ENCODE peak calls at places on chromosomes 6 and 20, in four cellular contexts. One of them, this sample, is unnamed.

GRCh38 chr20:56781108-56781739 is 152.1 kb downstream of the TFAP2C start:
- DNase-seq in neuronal stem cell: no peak
- DNase-seq in IMR-90: no peak
- DNase-seq in trophoblast cell: no peak
- DNase-seq in this sample: no peak

GRCh38 chr20:14711681-14712080 is 374.3 kb upstream of the FLRT3 start:
- DNase-seq in neuronal stem cell: no peak
- DNase-seq in IMR-90: no peak
- DNase-seq in trophoblast cell: no peak
- DNase-seq in this sample: no peak

GRCh38 chr6:148842631-148843030 is 95.8 kb downstream of the UST start:
- DNase-seq in neuronal stem cell: no peak
- DNase-seq in trophoblast cell: no peak
- DNase-seq in IMR-90: no peak
- DNase-seq in this sample: no peak

GRCh38 chr6:36929152-36929551 is 25.4 kb upstream of the PI16 start:
- DNase-seq in trophoblast cell: no peak
- DNase-seq in neuronal stem cell: no peak
- DNase-seq in IMR-90: no peak
- DNase-seq in this sample: no peak

GRCh38 chr6:144413418-144413817 is 128.3 kb downstream of the UTRN start:
- DNase-seq in trophoblast cell: no peak
- DNase-seq in neuronal stem cell: no peak
- DNase-seq in IMR-90: peak; percentile 34
- DNase-seq in this sample: no peak

GRCh38 chr6:153673214-153673613 is 365.8 kb upstream of the OPRM1 start:
- DNase-seq in neuronal stem cell: no peak
- DNase-seq in trophoblast cell: no peak
- DNase-seq in IMR-90: no peak
- DNase-seq in this sample: no peak

GRCh38 chr6:48176909-48177308 is 65.9 kb upstream of the PTCHD4 start:
- DNase-seq in neuronal stem cell: no peak
- DNase-seq in IMR-90: no peak
- DNase-seq in trophoblast cell: no peak
- DNase-seq in this sample: no peak

GRCh38 chr20:16661738-16662137 is 68.1 kb upstream of the SNRPB2 start:
- DNase-seq in trophoblast cell: no peak
- DNase-seq in IMR-90: no peak
- DNase-seq in neuronal stem cell: no peak
- DNase-seq in this sample: no peak

GRCh38 chr6:7324520-7324919 is 11.5 kb upstream of the SSR1 start:
- DNase-seq in IMR-90: no peak
- DNase-seq in trophoblast cell: no peak
- DNase-seq in neuronal stem cell: no peak
- DNase-seq in this sample: no peak

GRCh38 chr6:13733178-13733851 is 21.7 kb upstream of the RANBP9 start:
- DNase-seq in neuronal stem cell: no peak
- DNase-seq in trophoblast cell: peak; percentile 30
- DNase-seq in IMR-90: peak; percentile 93
- DNase-seq in this sample: no peak

GRCh38 chr20:32891926-32892660 is 33.4 kb downstream of the EFCAB8 start:
- DNase-seq in neuronal stem cell: no peak
- DNase-seq in IMR-90: no peak
- DNase-seq in trophoblast cell: no peak
- DNase-seq in this sample: no peak

GRCh38 chr20:38896009-38896594 is 30.1 kb upstream of the FAM83D start:
- DNase-seq in neuronal stem cell: no peak
- DNase-seq in trophoblast cell: no peak
- DNase-seq in IMR-90: no peak
- DNase-seq in this sample: no peak

GRCh38 chr6:7107578-7108195 is at the start of gene RREB1:
- DNase-seq in trophoblast cell: peak; percentile 36
- DNase-seq in IMR-90: peak; percentile 54
- DNase-seq in neuronal stem cell: peak; percentile 58
- DNase-seq in this sample: peak; percentile 70

GRCh38 chr6:126077810-126078791 is 91.8 kb downstream of the TRMT11 start:
- DNase-seq in neuronal stem cell: no peak
- DNase-seq in IMR-90: peak; percentile 51
- DNase-seq in trophoblast cell: no peak
- DNase-seq in this sample: no peak

GRCh38 chr6:35449287-35449881 is 2.8 kb upstream of the FANCE start:
- DNase-seq in trophoblast cell: no peak
- DNase-seq in IMR-90: peak; percentile 72
- DNase-seq in neuronal stem cell: peak; percentile 47
- DNase-seq in this sample: no peak

DNA sequence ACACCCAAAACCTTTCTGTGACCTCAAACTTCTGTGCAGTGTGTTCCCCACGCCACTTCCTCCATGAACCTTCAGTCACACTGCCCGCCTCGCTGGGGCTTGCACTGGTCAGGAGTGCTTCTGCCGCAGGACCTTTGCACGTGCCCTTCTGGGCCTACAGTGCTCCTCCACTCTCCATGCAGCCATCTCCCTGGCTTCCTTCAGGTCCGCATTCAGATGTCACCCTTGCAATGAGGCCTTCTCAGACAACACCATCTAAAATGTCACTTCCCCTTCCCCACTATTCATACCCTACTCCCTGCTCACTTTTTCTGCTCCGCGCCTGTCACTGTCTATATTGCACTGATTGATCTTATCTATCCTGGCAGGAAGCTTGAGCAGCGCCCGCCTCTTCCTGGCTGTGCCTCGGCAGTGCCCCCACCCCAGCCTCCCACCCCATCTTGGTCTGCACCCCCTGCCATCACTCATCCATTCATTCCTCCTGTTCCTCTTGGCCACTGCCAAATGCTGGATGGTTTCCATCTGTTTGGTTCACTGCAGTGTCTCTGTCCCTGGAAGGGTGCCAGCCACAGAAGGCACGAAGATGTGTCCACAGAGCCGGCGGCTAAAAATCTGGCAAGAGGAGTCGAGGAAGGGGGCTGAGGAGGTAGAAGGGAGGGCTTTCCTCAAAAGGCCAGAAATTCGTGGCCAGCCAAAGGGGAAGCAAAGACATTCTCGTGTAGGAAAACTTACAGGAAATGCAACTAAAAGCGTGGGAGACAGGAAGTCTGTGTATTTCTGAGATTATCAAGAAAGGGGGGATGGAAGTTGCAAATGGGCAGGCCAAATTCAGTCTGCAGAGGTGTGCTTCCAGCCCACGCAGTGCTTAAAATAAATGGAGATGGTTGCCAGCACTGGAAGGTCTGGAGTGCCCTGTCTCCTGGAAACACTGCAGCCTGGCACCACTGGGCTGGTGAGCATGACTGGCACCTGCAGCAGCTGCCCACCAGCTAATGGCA is 27.5 kb downstream of the SYNJ2 start:
- DNase-seq in trophoblast cell: no peak
- DNase-seq in IMR-90: peak; percentile 75
- DNase-seq in neuronal stem cell: no peak
- DNase-seq in this sample: no peak
- H2AK5ac ChIP-seq in trophoblast cell: peak overlapping the region; percentile 16
- H2AK5ac ChIP-seq in IMR-90: peak overlapping the region; percentile 91
- H2AK5ac ChIP-seq in neuronal stem cell: no peak overlapping the region
- H2AK5ac ChIP-seq in this sample: no peak overlapping the region

GRCh38 chr20:48285656-48286055 is 500.4 kb upstream of the SULF2 start:
- DNase-seq in trophoblast cell: no peak
- DNase-seq in IMR-90: no peak
- DNase-seq in neuronal stem cell: no peak
- DNase-seq in this sample: no peak

GRCh38 chr20:48288930-48289507 is 503.7 kb upstream of the SULF2 start:
- DNase-seq in neuronal stem cell: no peak
- DNase-seq in IMR-90: no peak
- DNase-seq in trophoblast cell: no peak
- DNase-seq in this sample: no peak

GRCh38 chr20:48284837-48285236 is 499.6 kb upstream of the SULF2 start:
- DNase-seq in trophoblast cell: peak; percentile 63
- DNase-seq in IMR-90: peak; percentile 75
- DNase-seq in neuronal stem cell: no peak
- DNase-seq in this sample: no peak

GRCh38 chr20:48286571-48287551 is 501.6 kb upstream of the SULF2 start:
- DNase-seq in neuronal stem cell: no peak
- DNase-seq in trophoblast cell: no peak
- DNase-seq in IMR-90: no peak
- DNase-seq in this sample: no peak

DNA sequence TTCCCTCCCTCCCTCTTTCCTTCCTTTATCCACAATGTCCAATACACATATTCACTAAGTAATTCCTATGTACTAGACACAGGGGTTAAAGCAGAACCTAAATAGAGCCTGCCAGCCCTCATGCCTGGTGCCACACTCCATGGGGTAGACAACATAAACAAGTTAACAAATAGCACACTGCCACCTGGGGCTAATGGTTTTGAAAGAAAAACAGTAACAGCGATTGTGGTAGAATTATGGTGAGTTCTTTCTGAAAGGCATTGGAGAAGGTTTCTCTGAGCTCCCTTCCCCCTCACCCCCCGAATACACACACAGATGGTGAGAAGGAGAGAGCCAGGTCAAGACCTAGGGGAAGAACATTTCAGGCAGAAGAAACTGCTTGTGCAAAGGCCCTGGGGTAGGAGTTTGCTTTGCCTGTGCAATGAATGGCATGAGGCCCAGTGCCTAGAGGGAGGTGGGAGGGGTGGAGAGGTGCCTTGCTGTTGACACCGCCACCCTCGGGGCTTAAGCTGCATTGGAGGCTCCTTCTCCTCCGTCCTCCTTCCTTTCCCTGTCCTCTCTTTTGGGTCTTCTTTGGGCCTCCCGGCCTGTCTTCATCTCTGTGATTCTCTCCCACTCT is 502.4 kb upstream of the SULF2 start:
- DNase-seq in trophoblast cell: peak; percentile 63
- DNase-seq in neuronal stem cell: no peak
- DNase-seq in IMR-90: no peak
- DNase-seq in this sample: no peak
- H2AK5ac ChIP-seq in trophoblast cell: no peak overlapping the region
- H2AK5ac ChIP-seq in neuronal stem cell: peak overlapping the region; percentile 15
- H2AK5ac ChIP-seq in IMR-90: no peak overlapping the region
- H2AK5ac ChIP-seq in this sample: no peak overlapping the region

GRCh38 chr20:12056836-12057235 is 139.1 kb downstream of the BTBD3 start:
- DNase-seq in neuronal stem cell: no peak
- DNase-seq in trophoblast cell: no peak
- DNase-seq in IMR-90: no peak
- DNase-seq in this sample: no peak

GRCh38 chr20:12049125-12049524 is 131.4 kb downstream of the BTBD3 start:
- DNase-seq in trophoblast cell: no peak
- DNase-seq in IMR-90: peak; percentile 79
- DNase-seq in neuronal stem cell: no peak
- DNase-seq in this sample: no peak

GRCh38 chr20:12054556-12054955 is 136.9 kb downstream of the BTBD3 start:
- DNase-seq in neuronal stem cell: no peak
- DNase-seq in trophoblast cell: no peak
- DNase-seq in IMR-90: no peak
- DNase-seq in this sample: no peak

GRCh38 chr20:12051206-12052163 is 133.8 kb downstream of the BTBD3 start:
- DNase-seq in trophoblast cell: no peak
- DNase-seq in IMR-90: no peak
- DNase-seq in neuronal stem cell: no peak
- DNase-seq in this sample: no peak

DNA sequence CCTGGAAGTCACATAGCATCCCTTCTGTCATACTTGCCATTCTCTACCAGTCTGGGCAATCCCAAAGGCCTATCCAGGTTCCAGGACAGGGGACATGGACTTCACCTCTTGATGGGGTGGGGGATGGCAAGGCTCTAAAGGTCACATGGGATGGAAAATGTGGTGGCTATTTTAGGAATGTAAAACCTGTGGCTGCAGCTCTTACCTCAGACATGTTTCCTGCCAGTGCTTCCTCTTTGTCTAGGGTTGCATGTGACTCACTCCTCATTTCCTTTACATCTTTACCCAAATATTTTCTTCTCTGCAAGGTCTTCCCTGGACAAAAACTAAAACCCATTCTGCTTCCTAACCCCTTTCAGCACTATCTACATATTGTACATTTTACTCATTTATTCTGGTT is 135.7 kb downstream of the BTBD3 start:
- DNase-seq in trophoblast cell: no peak
- DNase-seq in neuronal stem cell: no peak
- DNase-seq in IMR-90: peak; percentile 77
- DNase-seq in this sample: no peak
- H2AK5ac ChIP-seq in trophoblast cell: no peak overlapping the region
- H2AK5ac ChIP-seq in neuronal stem cell: no peak overlapping the region
- H2AK5ac ChIP-seq in IMR-90: peak overlapping the region; percentile 89
- H2AK5ac ChIP-seq in this sample: no peak overlapping the region

GRCh38 chr6:132316970-132317369 is 84.3 kb downstream of the MOXD1 start:
- DNase-seq in IMR-90: no peak
- DNase-seq in trophoblast cell: no peak
- DNase-seq in neuronal stem cell: no peak
- DNase-seq in this sample: no peak

GRCh38 chr6:132320007-132320406 is 81.3 kb downstream of the MOXD1 start:
- DNase-seq in trophoblast cell: no peak
- DNase-seq in neuronal stem cell: no peak
- DNase-seq in IMR-90: peak; percentile 83
- DNase-seq in this sample: no peak

GRCh38 chr6:132322398-132322797 is 78.9 kb downstream of the MOXD1 start:
- DNase-seq in neuronal stem cell: no peak
- DNase-seq in trophoblast cell: no peak
- DNase-seq in IMR-90: peak; percentile 39
- DNase-seq in this sample: no peak
- H2AK5ac ChIP-seq in neuronal stem cell: no peak overlapping the region
- H2AK5ac ChIP-seq in trophoblast cell: no peak overlapping the region
- H2AK5ac ChIP-seq in IMR-90: no peak overlapping the region
- H2AK5ac ChIP-seq in this sample: no peak overlapping the region

DNA sequence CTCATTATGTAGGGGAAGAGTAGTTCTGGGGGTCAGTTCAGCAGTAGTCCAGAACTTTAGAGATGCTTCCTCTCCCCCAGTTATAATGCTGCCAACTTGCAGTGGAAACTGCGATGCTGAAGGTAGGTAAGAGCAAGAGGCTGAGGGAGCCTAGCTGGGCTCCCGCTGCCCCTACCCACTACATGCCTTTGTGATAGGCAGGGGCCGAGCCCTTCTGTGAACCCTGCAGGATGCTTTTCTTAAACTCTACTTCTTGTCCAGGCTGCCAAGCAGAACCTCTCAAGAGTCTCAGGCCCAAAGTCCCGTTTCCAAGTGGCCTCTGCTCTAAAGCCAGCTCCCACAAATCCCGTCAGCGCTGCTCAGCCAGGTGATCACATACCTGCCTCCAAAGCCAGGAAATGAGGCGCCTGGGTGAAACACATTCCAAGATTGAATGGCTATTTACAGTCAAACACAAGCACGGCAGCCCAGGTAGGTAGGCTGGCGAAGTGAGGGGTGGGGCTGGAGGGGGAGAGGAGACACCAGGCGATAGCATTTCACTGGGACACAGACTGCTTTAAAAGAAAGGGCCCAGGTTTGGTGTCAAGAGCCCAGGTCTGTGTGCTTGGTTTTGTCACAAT is 150.7 kb downstream of the CD24 start:
- DNase-seq in trophoblast cell: no peak
- DNase-seq in IMR-90: no peak
- DNase-seq in neuronal stem cell: no peak
- DNase-seq in this sample: peak; percentile 91
- H2AK5ac ChIP-seq in trophoblast cell: peak overlapping the region; percentile 7
- H2AK5ac ChIP-seq in IMR-90: no peak overlapping the region
- H2AK5ac ChIP-seq in neuronal stem cell: no peak overlapping the region
- H2AK5ac ChIP-seq in this sample: no peak overlapping the region

This sample was measured in H9.